ENCODE peak calls at places on chromosomes 13 and 19, in five cellular contexts. One of them, this sample, is unnamed.
A peak's percentile ranks its signal among the peaks of the same experiment; 100 is the strongest.

GRCh38 chr13:113576597-113576996 is 8.0 kb upstream of the TFDP1 start:
- DNase-seq in heart right ventricle: no peak
- DNase-seq in endodermal cell: no peak
- DNase-seq in choroid plexus epithelial cell: no peak
- DNase-seq in PC-9: no peak
- DNase-seq in this sample: no peak

GRCh38 chr13:51342706-51343105 is 3.2 kb downstream of the SERPINE3 start:
- DNase-seq in heart right ventricle: no peak
- DNase-seq in endodermal cell: no peak
- DNase-seq in choroid plexus epithelial cell: peak; percentile 58
- DNase-seq in PC-9: no peak
- DNase-seq in this sample: peak; percentile 67

GRCh38 chr13:49667773-49668172 is 23.5 kb downstream of the EBPL start:
- DNase-seq in heart right ventricle: no peak
- DNase-seq in endodermal cell: no peak
- DNase-seq in choroid plexus epithelial cell: peak; percentile 32
- DNase-seq in PC-9: no peak
- DNase-seq in this sample: no peak

GRCh38 chr19:31255174-31255862 is 93.9 kb downstream of the TSHZ3 start:
- DNase-seq in heart right ventricle: no peak
- DNase-seq in endodermal cell: no peak
- DNase-seq in choroid plexus epithelial cell: no peak
- DNase-seq in PC-9: no peak
- DNase-seq in this sample: no peak

GRCh38 chr13:110813646-110814624 is 100.4 kb downstream of the ING1 start:
- DNase-seq in heart right ventricle: no peak
- DNase-seq in endodermal cell: no peak
- DNase-seq in choroid plexus epithelial cell: no peak
- DNase-seq in PC-9: no peak
- DNase-seq in this sample: no peak

GRCh38 chr13:76792680-76793334 is 93.4 kb downstream of the KCTD12 start:
- DNase-seq in heart right ventricle: peak; percentile 68
- DNase-seq in endodermal cell: no peak
- DNase-seq in choroid plexus epithelial cell: peak; percentile 87
- DNase-seq in PC-9: no peak
- DNase-seq in this sample: peak; percentile 81

GRCh38 chr13:51932231-51932630 is 70.5 kb downstream of the CCDC70 start:
- DNase-seq in heart right ventricle: no peak
- DNase-seq in endodermal cell: peak; percentile 58
- DNase-seq in choroid plexus epithelial cell: no peak
- DNase-seq in PC-9: no peak
- DNase-seq in this sample: no peak

GRCh38 chr13:77207943-77208342 is 119.0 kb downstream of the MYCBP2 start:
- DNase-seq in heart right ventricle: no peak
- DNase-seq in endodermal cell: no peak
- DNase-seq in choroid plexus epithelial cell: peak; percentile 78
- DNase-seq in PC-9: no peak
- DNase-seq in this sample: peak; percentile 70

GRCh38 chr13:33446821-33447481 is 161.4 kb upstream of the STARD13 start:
- DNase-seq in heart right ventricle: no peak
- DNase-seq in endodermal cell: no peak
- DNase-seq in choroid plexus epithelial cell: no peak
- DNase-seq in PC-9: peak; percentile 33
- DNase-seq in this sample: no peak

GRCh38 chr13:98739023-98739422 is 13.4 kb downstream of the SLC15A1 start:
- DNase-seq in heart right ventricle: no peak
- DNase-seq in endodermal cell: no peak
- DNase-seq in choroid plexus epithelial cell: no peak
- DNase-seq in PC-9: no peak
- DNase-seq in this sample: no peak

GRCh38 chr19:16018106-16018755 is 58.1 kb upstream of the TPM4 start:
- DNase-seq in heart right ventricle: no peak
- DNase-seq in endodermal cell: peak; percentile 40
- DNase-seq in choroid plexus epithelial cell: no peak
- DNase-seq in PC-9: no peak
- DNase-seq in this sample: no peak

GRCh38 chr19:11261902-11262839 is at the start of gene DOCK6:
- DNase-seq in heart right ventricle: no peak
- DNase-seq in endodermal cell: peak; percentile 79
- DNase-seq in choroid plexus epithelial cell: no peak
- DNase-seq in PC-9: peak; percentile 24
- DNase-seq in this sample: no peak

GRCh38 chr13:113029487-113030258 is 60.7 kb downstream of the MCF2L start:
- DNase-seq in heart right ventricle: no peak
- DNase-seq in endodermal cell: peak; percentile 95
- DNase-seq in choroid plexus epithelial cell: peak; percentile 16
- DNase-seq in PC-9: peak; percentile 64
- DNase-seq in this sample: no peak

GRCh38 chr13:52991344-52992020 is 37.1 kb upstream of the OLFM4 start:
- DNase-seq in heart right ventricle: no peak
- DNase-seq in endodermal cell: no peak
- DNase-seq in choroid plexus epithelial cell: no peak
- DNase-seq in PC-9: no peak
- DNase-seq in this sample: no peak

GRCh38 chr13:90919153-90919552 is 428.3 kb upstream of the MIR17HG start:
- DNase-seq in heart right ventricle: no peak
- DNase-seq in endodermal cell: peak; percentile 59
- DNase-seq in choroid plexus epithelial cell: peak; percentile 12
- DNase-seq in PC-9: no peak
- DNase-seq in this sample: no peak

GRCh38 chr19:28488006-28488405 is 724.9 kb downstream of the UQCRFS1 start:
- DNase-seq in heart right ventricle: no peak
- DNase-seq in endodermal cell: no peak
- DNase-seq in choroid plexus epithelial cell: no peak
- DNase-seq in PC-9: no peak
- DNase-seq in this sample: no peak

GRCh38 chr13:111398196-111398595 is 77.8 kb downstream of the TEX29 start:
- DNase-seq in heart right ventricle: no peak
- DNase-seq in endodermal cell: peak; percentile 1
- DNase-seq in choroid plexus epithelial cell: no peak
- DNase-seq in PC-9: no peak
- DNase-seq in this sample: no peak

GRCh38 chr13:29059837-29060236 is 239.7 kb downstream of the MTUS2 start:
- DNase-seq in heart right ventricle: peak; percentile 15
- DNase-seq in endodermal cell: no peak
- DNase-seq in choroid plexus epithelial cell: no peak
- DNase-seq in PC-9: no peak
- DNase-seq in this sample: no peak

GRCh38 chr19:13212759-13213330 is 62.6 kb downstream of the IER2 start:
- DNase-seq in heart right ventricle: peak; percentile 42
- DNase-seq in endodermal cell: peak; percentile 91
- DNase-seq in choroid plexus epithelial cell: peak; percentile 66
- DNase-seq in PC-9: peak; percentile 60
- DNase-seq in this sample: peak; percentile 46

GRCh38 chr13:84399320-84400085 is 517.2 kb upstream of the SLITRK1 start:
- DNase-seq in heart right ventricle: no peak
- DNase-seq in endodermal cell: no peak
- DNase-seq in choroid plexus epithelial cell: peak; percentile 25
- DNase-seq in PC-9: no peak
- DNase-seq in this sample: no peak

GRCh38 chr13:40681341-40682051 is 15.1 kb upstream of the FOXO1 start:
- DNase-seq in heart right ventricle: peak; percentile 28
- DNase-seq in endodermal cell: peak; percentile 54
- DNase-seq in choroid plexus epithelial cell: peak; percentile 58
- DNase-seq in PC-9: peak; percentile 16
- DNase-seq in this sample: peak; percentile 48

GRCh38 chr13:53216767-53217166 is 188.2 kb downstream of the OLFM4 start:
- DNase-seq in heart right ventricle: no peak
- DNase-seq in endodermal cell: no peak
- DNase-seq in choroid plexus epithelial cell: no peak
- DNase-seq in PC-9: no peak
- DNase-seq in this sample: no peak

GRCh38 chr13:35765387-35765786 is 288.9 kb upstream of the MAB21L1 start:
- DNase-seq in heart right ventricle: no peak
- DNase-seq in endodermal cell: peak; percentile 62
- DNase-seq in choroid plexus epithelial cell: no peak
- DNase-seq in PC-9: no peak
- DNase-seq in this sample: no peak

GRCh38 chr13:69108486-69108885 is 999.1 kb upstream of the ATXN8OS start:
- DNase-seq in heart right ventricle: no peak
- DNase-seq in endodermal cell: no peak
- DNase-seq in choroid plexus epithelial cell: no peak
- DNase-seq in PC-9: no peak
- DNase-seq in this sample: no peak

GRCh38 chr19:5534787-5535586 is 32.8 kb downstream of the TINCR start:
- DNase-seq in heart right ventricle: no peak
- DNase-seq in endodermal cell: peak; percentile 92
- DNase-seq in choroid plexus epithelial cell: peak; percentile 12
- DNase-seq in PC-9: no peak
- DNase-seq in this sample: peak; percentile 6

GRCh38 chr13:40355126-40355719 is 311.2 kb downstream of the FOXO1 start:
- DNase-seq in heart right ventricle: no peak
- DNase-seq in endodermal cell: peak; percentile 76
- DNase-seq in choroid plexus epithelial cell: no peak
- DNase-seq in PC-9: no peak
- DNase-seq in this sample: no peak

GRCh38 chr19:28446511-28446910 is 766.4 kb downstream of the UQCRFS1 start:
- DNase-seq in heart right ventricle: no peak
- DNase-seq in endodermal cell: no peak
- DNase-seq in choroid plexus epithelial cell: no peak
- DNase-seq in PC-9: no peak
- DNase-seq in this sample: no peak

GRCh38 chr13:53254495-53254894 is 225.9 kb downstream of the OLFM4 start:
- DNase-seq in heart right ventricle: no peak
- DNase-seq in endodermal cell: peak; percentile 72
- DNase-seq in choroid plexus epithelial cell: peak; percentile 0
- DNase-seq in PC-9: no peak
- DNase-seq in this sample: no peak

GRCh38 chr19:33953023-33953422 is 156.4 kb downstream of the KCTD15 start:
- DNase-seq in heart right ventricle: no peak
- DNase-seq in endodermal cell: peak; percentile 18
- DNase-seq in choroid plexus epithelial cell: peak; percentile 35
- DNase-seq in PC-9: no peak
- DNase-seq in this sample: no peak

DNA sequence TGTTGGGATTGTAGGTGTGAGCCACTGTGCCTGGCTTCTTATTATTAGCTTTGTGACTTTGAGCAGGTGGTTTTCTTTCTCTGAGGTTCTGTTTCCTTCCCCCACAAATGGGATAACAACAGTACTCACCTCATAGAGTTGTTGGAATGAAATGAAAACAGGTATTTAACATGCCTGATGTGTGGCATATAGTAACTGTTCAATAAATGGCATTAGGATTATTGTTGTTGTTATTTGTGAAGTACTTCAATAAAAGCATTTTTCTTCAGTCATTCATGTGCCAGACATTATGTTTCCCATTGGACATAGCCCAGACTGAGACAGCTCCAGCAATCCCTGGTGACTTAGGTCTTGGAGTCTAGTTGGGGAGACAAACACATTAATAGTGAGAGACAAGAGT is 1.5 kb downstream of the MEGF8 start:
- DNase-seq in heart right ventricle: no peak
- DNase-seq in endodermal cell: no peak
- DNase-seq in choroid plexus epithelial cell: no peak
- DNase-seq in PC-9: no peak
- DNase-seq in this sample: no peak
- H3K4me3 ChIP-seq in heart right ventricle: peak overlapping the region; percentile 89
- H3K4me3 ChIP-seq in endodermal cell: peak overlapping the region; percentile 96
- H3K4me3 ChIP-seq in choroid plexus epithelial cell: no peak overlapping the region
- H3K4me3 ChIP-seq in PC-9: peak overlapping the region; percentile 94
- H3K4me3 ChIP-seq in this sample: peak overlapping the region; percentile 32

DNA sequence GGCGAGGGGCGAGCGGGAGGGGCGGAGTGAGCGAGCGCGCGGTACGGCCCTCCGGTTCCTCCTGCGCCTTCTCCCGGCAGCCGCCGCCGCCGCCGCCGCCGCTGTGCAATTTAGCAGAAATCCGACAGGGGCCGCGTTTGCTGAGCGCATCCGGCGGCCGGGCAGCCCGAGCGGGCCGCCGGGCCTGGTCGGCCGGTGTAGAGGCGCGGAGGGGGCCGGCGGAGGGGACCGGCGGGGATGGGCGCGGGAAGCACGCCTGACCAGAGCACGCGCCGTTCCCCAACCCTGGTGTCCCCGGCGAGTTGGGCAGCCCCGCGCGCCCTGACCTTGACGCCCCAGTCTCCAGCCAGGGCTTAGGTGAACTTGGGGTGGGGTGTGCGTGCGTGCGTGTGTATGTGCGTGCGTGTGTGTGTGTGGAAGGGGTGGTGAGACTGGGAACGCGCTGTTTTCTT is 144.5 kb upstream of the ZNF536 start:
- DNase-seq in heart right ventricle: peak; percentile 65
- DNase-seq in endodermal cell: peak; percentile 92
- DNase-seq in choroid plexus epithelial cell: peak; percentile 50
- DNase-seq in PC-9: peak; percentile 18
- DNase-seq in this sample: peak; percentile 17
- TF ChIP-seq CTCF in heart right ventricle: peak; percentile 63
- TF ChIP-seq CTCF in endodermal cell: peak; percentile 80
- TF ChIP-seq CTCF in choroid plexus epithelial cell: peak; percentile 31
- TF ChIP-seq CTCF in PC-9: no peak
- TF ChIP-seq CTCF in this sample: peak; percentile 49

GRCh38 chr19:1860133-1860775 is 3.1 kb downstream of the KLF16 start:
- DNase-seq in heart right ventricle: peak; percentile 79
- DNase-seq in endodermal cell: peak; percentile 79
- DNase-seq in choroid plexus epithelial cell: peak; percentile 82
- DNase-seq in PC-9: peak; percentile 36
- DNase-seq in this sample: peak; percentile 81
- H3K4me3 ChIP-seq in heart right ventricle: no peak overlapping the region
- H3K4me3 ChIP-seq in endodermal cell: peak overlapping the region; percentile 89
- H3K4me3 ChIP-seq in choroid plexus epithelial cell: peak overlapping the region; percentile 22
- H3K4me3 ChIP-seq in PC-9: peak overlapping the region; percentile 81
- H3K4me3 ChIP-seq in this sample: peak overlapping the region; percentile 90

DNA sequence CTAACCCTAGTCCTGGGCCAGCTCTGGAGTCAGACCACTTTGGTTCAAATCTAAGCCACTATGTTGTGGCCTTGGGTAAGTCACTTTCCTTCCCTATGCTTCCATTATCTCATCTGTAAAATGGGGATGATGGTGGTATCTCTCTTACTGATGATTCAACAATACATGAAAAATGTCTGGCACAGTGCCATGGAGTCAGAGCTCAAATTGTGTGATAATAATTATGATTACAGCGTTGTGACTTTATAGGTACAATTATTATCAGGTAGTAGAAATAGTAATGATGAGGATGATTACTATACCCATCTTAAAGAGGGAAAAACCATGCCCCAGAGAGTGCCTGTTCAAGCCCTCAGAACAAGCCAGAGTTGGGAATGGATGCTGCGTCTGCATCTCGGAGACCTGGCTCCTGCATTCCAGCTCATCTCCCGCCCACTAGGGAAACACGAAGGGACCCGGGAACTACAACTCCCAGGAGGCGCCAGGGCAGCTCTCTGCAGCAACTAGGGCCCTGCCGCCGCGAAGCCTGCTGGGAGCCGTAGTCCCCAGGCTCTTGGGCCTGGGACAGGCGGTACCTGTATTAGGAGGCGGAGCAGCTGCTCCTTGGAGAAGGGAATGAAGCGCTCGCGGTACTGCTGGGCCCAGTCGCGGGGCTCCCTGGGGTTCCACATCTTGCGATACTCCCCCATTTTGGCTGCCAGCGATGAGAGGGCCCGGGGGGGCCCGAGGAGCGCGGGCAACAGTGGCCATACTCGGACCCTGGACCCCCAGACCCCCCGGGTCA is 832 bp downstream of the TMEM143 start:
- DNase-seq in heart right ventricle: peak; percentile 96
- DNase-seq in endodermal cell: peak; percentile 99
- DNase-seq in choroid plexus epithelial cell: peak; percentile 98
- DNase-seq in PC-9: peak; percentile 97
- DNase-seq in this sample: peak; percentile 91
- TF ChIP-seq CTCF in heart right ventricle: no peak
- TF ChIP-seq CTCF in endodermal cell: peak; percentile 11
- TF ChIP-seq CTCF in choroid plexus epithelial cell: no peak
- TF ChIP-seq CTCF in PC-9: no peak
- TF ChIP-seq CTCF in this sample: no peak

GRCh38 chr19:46856062-46857022 is 4.5 kb upstream of the ARHGAP35 start:
- DNase-seq in heart right ventricle: peak; percentile 97
- DNase-seq in endodermal cell: peak; percentile 98
- DNase-seq in choroid plexus epithelial cell: peak; percentile 98
- DNase-seq in PC-9: peak; percentile 89
- DNase-seq in this sample: peak; percentile 95
- H3K4me3 ChIP-seq in heart right ventricle: peak overlapping the region; percentile 48
- H3K4me3 ChIP-seq in endodermal cell: no peak overlapping the region
- H3K4me3 ChIP-seq in choroid plexus epithelial cell: peak overlapping the region; percentile 46
- H3K4me3 ChIP-seq in PC-9: no peak overlapping the region
- H3K4me3 ChIP-seq in this sample: peak overlapping the region; percentile 46

This sample was measured in fibroblast of the aortic adventitia.